ENCODE peak calls at places on chromosome 6, in five cellular contexts. One of them, this sample, is unnamed.

GRCh38 chr6:25050356-25050755 is 114.6 kb upstream of the RIPOR2 start:
- DNase-seq in dorsolateral prefrontal cortex: no peak
- DNase-seq in CD8-positive, alpha-beta memory T cell: peak
- DNase-seq in mammary epithelial cell: peak
- DNase-seq in stomach: no peak
- DNase-seq in this sample: no peak

GRCh38 chr6:6684365-6684833 is 95.9 kb downstream of the LY86 start:
- DNase-seq in dorsolateral prefrontal cortex: no peak
- DNase-seq in CD8-positive, alpha-beta memory T cell: no peak
- DNase-seq in mammary epithelial cell: no peak
- DNase-seq in stomach: no peak
- DNase-seq in this sample: no peak

GRCh38 chr6:2766767-2767314 is 1.6 kb downstream of the WRNIP1 start:
- DNase-seq in dorsolateral prefrontal cortex: no peak
- DNase-seq in CD8-positive, alpha-beta memory T cell: no peak
- DNase-seq in mammary epithelial cell: no peak
- DNase-seq in stomach: no peak
- DNase-seq in this sample: no peak

GRCh38 chr6:83417880-83418663 is 12.8 kb downstream of the ME1 start:
- DNase-seq in dorsolateral prefrontal cortex: no peak
- DNase-seq in CD8-positive, alpha-beta memory T cell: no peak
- DNase-seq in mammary epithelial cell: peak
- DNase-seq in stomach: no peak
- DNase-seq in this sample: no peak

GRCh38 chr6:106141441-106142237 is 55.5 kb downstream of the PRDM1 start:
- DNase-seq in dorsolateral prefrontal cortex: no peak
- DNase-seq in CD8-positive, alpha-beta memory T cell: peak
- DNase-seq in mammary epithelial cell: peak
- DNase-seq in stomach: no peak
- DNase-seq in this sample: peak

GRCh38 chr6:32993363-32993973 is 15.9 kb downstream of the HLA-DOA start:
- DNase-seq in dorsolateral prefrontal cortex: no peak
- DNase-seq in CD8-positive, alpha-beta memory T cell: no peak
- DNase-seq in mammary epithelial cell: no peak
- DNase-seq in stomach: no peak
- DNase-seq in this sample: no peak

GRCh38 chr6:101208152-101208551 is 185.4 kb upstream of the GRIK2 start:
- DNase-seq in dorsolateral prefrontal cortex: no peak
- DNase-seq in CD8-positive, alpha-beta memory T cell: no peak
- DNase-seq in mammary epithelial cell: no peak
- DNase-seq in stomach: no peak
- DNase-seq in this sample: no peak

GRCh38 chr6:19297880-19298279 is 539.3 kb upstream of the ID4 start:
- DNase-seq in dorsolateral prefrontal cortex: no peak
- DNase-seq in CD8-positive, alpha-beta memory T cell: no peak
- DNase-seq in mammary epithelial cell: peak
- DNase-seq in stomach: no peak
- DNase-seq in this sample: no peak

GRCh38 chr6:154509421-154510143 is 903 bp downstream of the CNKSR3 start:
- DNase-seq in dorsolateral prefrontal cortex: peak
- DNase-seq in CD8-positive, alpha-beta memory T cell: no peak
- DNase-seq in mammary epithelial cell: peak
- DNase-seq in stomach: peak
- DNase-seq in this sample: peak

GRCh38 chr6:36844232-36845170 is 5.3 kb upstream of the CPNE5 start:
- DNase-seq in dorsolateral prefrontal cortex: no peak
- DNase-seq in CD8-positive, alpha-beta memory T cell: peak
- DNase-seq in mammary epithelial cell: no peak
- DNase-seq in stomach: no peak
- DNase-seq in this sample: no peak

GRCh38 chr6:43246301-43247114 is 3.2 kb downstream of the TTBK1 start:
- DNase-seq in dorsolateral prefrontal cortex: peak
- DNase-seq in CD8-positive, alpha-beta memory T cell: no peak
- DNase-seq in mammary epithelial cell: no peak
- DNase-seq in stomach: peak
- DNase-seq in this sample: peak

GRCh38 chr6:27296106-27296783 is 15.8 kb downstream of the POM121L2 start:
- DNase-seq in dorsolateral prefrontal cortex: no peak
- DNase-seq in CD8-positive, alpha-beta memory T cell: no peak
- DNase-seq in mammary epithelial cell: peak
- DNase-seq in stomach: no peak
- DNase-seq in this sample: no peak
- H3K4me3 ChIP-seq in dorsolateral prefrontal cortex: no peak
- H3K4me3 ChIP-seq in CD8-positive, alpha-beta memory T cell: no peak
- H3K4me3 ChIP-seq in mammary epithelial cell: peak
- H3K4me3 ChIP-seq in stomach: no peak
- H3K4me3 ChIP-seq in this sample: no peak

DNA sequence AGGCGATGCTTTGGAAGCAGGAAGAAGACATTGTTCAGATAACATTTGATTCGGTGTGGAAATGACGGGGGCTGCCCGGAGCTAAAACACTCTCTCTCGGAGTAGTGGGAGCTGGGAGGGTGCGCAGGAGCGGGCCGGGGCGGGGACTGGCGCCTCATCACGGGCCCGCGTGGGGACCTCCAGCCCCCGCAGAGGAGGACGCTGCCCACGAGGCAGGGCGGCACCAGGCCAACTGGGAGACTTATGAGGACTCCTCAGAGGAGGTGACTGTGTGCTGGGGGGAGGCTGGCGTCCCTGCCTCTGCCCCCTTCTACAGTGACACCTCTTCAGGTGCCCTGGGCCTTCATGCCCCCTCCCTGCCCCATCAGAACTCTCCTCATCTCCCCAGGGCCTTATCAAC is 15.2 kb downstream of the DDO start:
- DNase-seq in dorsolateral prefrontal cortex: no peak
- DNase-seq in CD8-positive, alpha-beta memory T cell: no peak
- DNase-seq in mammary epithelial cell: no peak
- DNase-seq in stomach: no peak
- DNase-seq in this sample: no peak
- H3K4me3 ChIP-seq in dorsolateral prefrontal cortex: no peak
- H3K4me3 ChIP-seq in CD8-positive, alpha-beta memory T cell: no peak
- H3K4me3 ChIP-seq in mammary epithelial cell: no peak
- H3K4me3 ChIP-seq in stomach: peak
- H3K4me3 ChIP-seq in this sample: peak

GRCh38 chr6:4371207-4371921 is 236.0 kb upstream of the ECI2 start:
- DNase-seq in dorsolateral prefrontal cortex: no peak
- DNase-seq in CD8-positive, alpha-beta memory T cell: no peak
- DNase-seq in mammary epithelial cell: no peak
- DNase-seq in stomach: peak
- DNase-seq in this sample: no peak

GRCh38 chr6:4367643-4368042 is 232.3 kb upstream of the ECI2 start:
- DNase-seq in dorsolateral prefrontal cortex: no peak
- DNase-seq in CD8-positive, alpha-beta memory T cell: no peak
- DNase-seq in mammary epithelial cell: no peak
- DNase-seq in stomach: no peak
- DNase-seq in this sample: no peak

GRCh38 chr6:4369616-4370015 is 234.2 kb upstream of the ECI2 start:
- DNase-seq in dorsolateral prefrontal cortex: no peak
- DNase-seq in CD8-positive, alpha-beta memory T cell: no peak
- DNase-seq in mammary epithelial cell: peak
- DNase-seq in stomach: no peak
- DNase-seq in this sample: no peak

GRCh38 chr6:4368649-4369048 is 233.3 kb upstream of the ECI2 start:
- DNase-seq in dorsolateral prefrontal cortex: no peak
- DNase-seq in CD8-positive, alpha-beta memory T cell: no peak
- DNase-seq in mammary epithelial cell: peak
- DNase-seq in stomach: no peak
- DNase-seq in this sample: no peak

GRCh38 chr6:4370066-4370465 is 234.7 kb upstream of the ECI2 start:
- DNase-seq in dorsolateral prefrontal cortex: no peak
- DNase-seq in CD8-positive, alpha-beta memory T cell: no peak
- DNase-seq in mammary epithelial cell: peak
- DNase-seq in stomach: no peak
- DNase-seq in this sample: no peak
- H3K4me3 ChIP-seq in dorsolateral prefrontal cortex: no peak
- H3K4me3 ChIP-seq in CD8-positive, alpha-beta memory T cell: no peak
- H3K4me3 ChIP-seq in mammary epithelial cell: no peak
- H3K4me3 ChIP-seq in stomach: no peak
- H3K4me3 ChIP-seq in this sample: no peak

GRCh38 chr6:153003294-153003645 is 761 bp upstream of the MTRF1L start:
- DNase-seq in dorsolateral prefrontal cortex: no peak
- DNase-seq in CD8-positive, alpha-beta memory T cell: no peak
- DNase-seq in mammary epithelial cell: peak
- DNase-seq in stomach: no peak
- DNase-seq in this sample: no peak

GRCh38 chr6:153002613-153003293 is at the start of gene MTRF1L:
- DNase-seq in dorsolateral prefrontal cortex: peak
- DNase-seq in CD8-positive, alpha-beta memory T cell: peak
- DNase-seq in mammary epithelial cell: peak
- DNase-seq in stomach: peak
- DNase-seq in this sample: peak

GRCh38 chr6:153001767-153002612 is 519 bp downstream of the MTRF1L start:
- DNase-seq in dorsolateral prefrontal cortex: no peak
- DNase-seq in CD8-positive, alpha-beta memory T cell: no peak
- DNase-seq in mammary epithelial cell: no peak
- DNase-seq in stomach: no peak
- DNase-seq in this sample: no peak

GRCh38 chr6:153000243-153000642 is 2.3 kb downstream of the MTRF1L start:
- DNase-seq in dorsolateral prefrontal cortex: no peak
- DNase-seq in CD8-positive, alpha-beta memory T cell: no peak
- DNase-seq in mammary epithelial cell: no peak
- DNase-seq in stomach: no peak
- DNase-seq in this sample: no peak
- H3K4me3 ChIP-seq in dorsolateral prefrontal cortex: no peak
- H3K4me3 ChIP-seq in CD8-positive, alpha-beta memory T cell: no peak
- H3K4me3 ChIP-seq in mammary epithelial cell: no peak
- H3K4me3 ChIP-seq in stomach: no peak
- H3K4me3 ChIP-seq in this sample: no peak

DNA sequence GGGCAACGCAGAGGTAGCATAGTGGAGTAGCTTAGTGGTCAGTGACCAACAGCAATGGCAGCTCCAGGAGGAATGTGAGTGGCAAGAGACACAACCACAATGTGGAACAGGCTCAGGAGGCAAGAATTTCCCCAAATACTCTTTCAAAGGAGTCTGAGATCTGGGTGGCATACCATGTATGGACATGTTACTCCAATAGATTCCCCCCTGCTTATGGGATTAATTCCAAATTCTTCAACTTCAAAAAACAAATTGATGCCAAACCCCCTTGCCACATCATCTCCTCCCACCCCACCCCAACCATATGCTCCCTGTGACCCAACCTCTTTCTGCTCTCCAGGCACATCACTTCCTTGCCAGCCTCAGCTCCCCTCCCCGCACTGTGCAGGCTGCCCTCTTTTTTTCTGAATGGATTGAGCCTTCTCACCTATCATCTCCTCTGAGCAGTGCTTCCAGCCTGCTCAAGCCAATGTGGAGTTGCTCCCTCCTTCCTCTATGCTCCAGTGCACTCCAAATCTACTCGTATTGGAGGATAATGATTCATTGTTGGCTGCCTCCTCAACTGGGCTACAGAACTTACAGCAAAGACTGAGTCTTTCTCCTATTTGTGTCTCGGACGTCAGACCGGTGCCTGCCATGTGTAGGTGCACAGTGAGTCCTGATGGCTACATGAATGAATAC is 93.0 kb upstream of the CEP85L start:
- DNase-seq in dorsolateral prefrontal cortex: no peak
- DNase-seq in CD8-positive, alpha-beta memory T cell: no peak
- DNase-seq in mammary epithelial cell: peak
- DNase-seq in stomach: no peak
- DNase-seq in this sample: no peak
- H3K4me3 ChIP-seq in dorsolateral prefrontal cortex: no peak
- H3K4me3 ChIP-seq in CD8-positive, alpha-beta memory T cell: no peak
- H3K4me3 ChIP-seq in mammary epithelial cell: no peak
- H3K4me3 ChIP-seq in stomach: no peak
- H3K4me3 ChIP-seq in this sample: no peak

GRCh38 chr6:136923954-136924291 is 1.8 kb downstream of the SLC35D3 start:
- DNase-seq in dorsolateral prefrontal cortex: no peak
- DNase-seq in CD8-positive, alpha-beta memory T cell: no peak
- DNase-seq in mammary epithelial cell: no peak
- DNase-seq in stomach: no peak
- DNase-seq in this sample: no peak

GRCh38 chr6:136921936-136922679 is at the start of gene SLC35D3:
- DNase-seq in dorsolateral prefrontal cortex: no peak
- DNase-seq in CD8-positive, alpha-beta memory T cell: no peak
- DNase-seq in mammary epithelial cell: no peak
- DNase-seq in stomach: no peak
- DNase-seq in this sample: no peak

GRCh38 chr6:136921521-136921935 is 573 bp upstream of the SLC35D3 start:
- DNase-seq in dorsolateral prefrontal cortex: no peak
- DNase-seq in CD8-positive, alpha-beta memory T cell: no peak
- DNase-seq in mammary epithelial cell: no peak
- DNase-seq in stomach: no peak
- DNase-seq in this sample: no peak

GRCh38 chr6:136922680-136922996 is 537 bp downstream of the SLC35D3 start:
- DNase-seq in dorsolateral prefrontal cortex: no peak
- DNase-seq in CD8-positive, alpha-beta memory T cell: no peak
- DNase-seq in mammary epithelial cell: peak
- DNase-seq in stomach: no peak
- DNase-seq in this sample: no peak

GRCh38 chr6:136923116-136923953 is 1.2 kb downstream of the SLC35D3 start:
- DNase-seq in dorsolateral prefrontal cortex: no peak
- DNase-seq in CD8-positive, alpha-beta memory T cell: no peak
- DNase-seq in mammary epithelial cell: no peak
- DNase-seq in stomach: no peak
- DNase-seq in this sample: no peak
- H3K4me3 ChIP-seq in dorsolateral prefrontal cortex: no peak
- H3K4me3 ChIP-seq in CD8-positive, alpha-beta memory T cell: no peak
- H3K4me3 ChIP-seq in mammary epithelial cell: no peak
- H3K4me3 ChIP-seq in stomach: peak
- H3K4me3 ChIP-seq in this sample: peak

GRCh38 chr6:15355683-15356099 is 109.8 kb downstream of the JARID2 start:
- DNase-seq in dorsolateral prefrontal cortex: no peak
- DNase-seq in CD8-positive, alpha-beta memory T cell: no peak
- DNase-seq in mammary epithelial cell: no peak
- DNase-seq in stomach: no peak
- DNase-seq in this sample: no peak

GRCh38 chr6:15350386-15351083 is 104.7 kb downstream of the JARID2 start:
- DNase-seq in dorsolateral prefrontal cortex: no peak
- DNase-seq in CD8-positive, alpha-beta memory T cell: no peak
- DNase-seq in mammary epithelial cell: no peak
- DNase-seq in stomach: no peak
- DNase-seq in this sample: no peak

GRCh38 chr6:15351631-15352030 is 105.8 kb downstream of the JARID2 start:
- DNase-seq in dorsolateral prefrontal cortex: no peak
- DNase-seq in CD8-positive, alpha-beta memory T cell: no peak
- DNase-seq in mammary epithelial cell: peak
- DNase-seq in stomach: no peak
- DNase-seq in this sample: no peak

GRCh38 chr6:15352229-15352628 is 106.4 kb downstream of the JARID2 start:
- DNase-seq in dorsolateral prefrontal cortex: no peak
- DNase-seq in CD8-positive, alpha-beta memory T cell: no peak
- DNase-seq in mammary epithelial cell: no peak
- DNase-seq in stomach: no peak
- DNase-seq in this sample: no peak

GRCh38 chr6:15352884-15353283 is 107.0 kb downstream of the JARID2 start:
- DNase-seq in dorsolateral prefrontal cortex: no peak
- DNase-seq in CD8-positive, alpha-beta memory T cell: no peak
- DNase-seq in mammary epithelial cell: peak
- DNase-seq in stomach: no peak
- DNase-seq in this sample: no peak
- H3K4me3 ChIP-seq in dorsolateral prefrontal cortex: no peak
- H3K4me3 ChIP-seq in CD8-positive, alpha-beta memory T cell: no peak
- H3K4me3 ChIP-seq in mammary epithelial cell: no peak
- H3K4me3 ChIP-seq in stomach: no peak
- H3K4me3 ChIP-seq in this sample: no peak